ENCODE peak calls at places on chromosome 11, in six cellular contexts. F, Q, V, J, T and Y are unnamed samples.

GRCh38 chr11:36371161-36371560 is 75.1 kb downstream of the PRR5L start:
- DNase-seq in F (no peak), J (no peak), Q (no peak), T (no peak), V (no peak), Y (no peak)

GRCh38 chr11:35160902-35161585 is 22.1 kb downstream of the CD44 start:
- DNase-seq in J (no peak), V (no peak), F (no peak), Q (peak; percentile 35), T (no peak), Y (no peak)

GRCh38 chr11:79052539-79052938 is 388.3 kb downstream of the TENM4 start:
- DNase-seq in Q (no peak), F (no peak), J (no peak), T (no peak), V (peak; percentile 8), Y (no peak)

GRCh38 chr11:15801126-15801525 is 555.2 kb downstream of the SOX6 start:
- DNase-seq in T (no peak), V (no peak), J (no peak), Q (no peak), F (no peak), Y (no peak)

GRCh38 chr11:47886096-47886495 is 37.9 kb upstream of the NUP160 start:
- DNase-seq in T (no peak), F (no peak), Q (no peak), J (no peak), V (no peak), Y (no peak)

GRCh38 chr11:126583101-126583500 is 227.6 kb downstream of the ST3GAL4 start:
- DNase-seq in J (no peak), V (no peak), Q (no peak), F (no peak), T (no peak), Y (no peak)

GRCh38 chr11:27315816-27316215 is 47.2 kb downstream of the CCDC34 start:
- DNase-seq in J (no peak), V (no peak), F (no peak), Q (no peak), T (no peak), Y (no peak)

GRCh38 chr11:15707971-15708370 is 593.2 kb downstream of the INSC start:
- DNase-seq in V (no peak), T (no peak), F (no peak), Q (peak; percentile 85), J (no peak), Y (no peak)

GRCh38 chr11:40030867-40031266 is 1428.6 kb downstream of the LRRC4C start:
- DNase-seq in V (no peak), F (no peak), J (no peak), T (no peak), Q (no peak), Y (no peak)

GRCh38 chr11:128725630-128726461 is 32.0 kb downstream of the FLI1 start:
- DNase-seq in F (peak; percentile 89), Q (no peak), J (no peak), V (no peak), T (no peak), Y (no peak)

GRCh38 chr11:59708537-59708936 is 5.1 kb downstream of the OR10V1 start:
- DNase-seq in V (no peak), F (no peak), J (no peak), T (no peak), Q (no peak), Y (no peak)

GRCh38 chr11:38274031-38274430 is 1676.0 kb upstream of the RAG2 start:
- DNase-seq in J (no peak), Q (no peak), T (no peak), F (no peak), V (no peak), Y (no peak)

GRCh38 chr11:64437426-64437825 is 78.5 kb downstream of the RPS6KA4 start:
- DNase-seq in J (no peak), V (no peak), T (no peak), F (no peak), Q (no peak), Y (no peak)
- TF ChIP-seq POLR2AphosphoS5 in J (no peak), V (no peak), T (no peak), F (no peak), Q (no peak), Y (no peak)

DNA sequence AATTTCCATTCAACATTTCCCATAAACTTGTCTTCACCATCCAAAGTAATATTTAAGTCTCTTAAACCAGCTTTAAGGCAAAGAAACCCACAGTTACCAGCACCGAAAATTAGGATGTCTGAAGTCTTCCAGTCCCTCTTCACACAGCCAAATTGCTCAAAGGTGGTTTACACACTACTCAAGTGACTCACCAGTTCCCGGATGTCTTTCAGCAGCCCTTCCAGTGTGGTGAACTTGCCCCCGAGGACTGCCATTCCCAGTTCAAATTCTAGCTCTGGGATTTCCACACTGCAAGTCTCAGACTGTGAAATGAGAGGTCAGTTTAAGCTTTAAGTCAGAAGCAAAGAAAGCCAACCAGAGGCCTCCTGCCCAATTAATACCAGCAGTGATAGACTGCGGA is 5.1 kb downstream of the ZPR1 start:
- DNase-seq in J (no peak), V (no peak), T (no peak), Q (no peak), F (no peak), Y (no peak)
- TF ChIP-seq TAF1 in J (no peak), V (no peak), T (no peak), Q (no peak), F (no peak), Y (no peak)

GRCh38 chr11:44357734-44358133 is 47.8 kb upstream of the ALX4 start:
- DNase-seq in V (no peak), Q (no peak), J (no peak), T (no peak), F (no peak), Y (no peak)
- TF ChIP-seq POLR2AphosphoS5 in V (no peak), Q (no peak), J (no peak), T (no peak), F (no peak), Y (no peak)

GRCh38 chr11:789951-790350 is at the start of gene CEND1:
- DNase-seq in J (no peak), T (peak; percentile 79), V (peak; percentile 72), F (no peak), Q (peak; percentile 95), Y (peak; percentile 75)
- TF ChIP-seq TAF1 in J (no peak), T (no peak), V (no peak), F (no peak), Q (no peak), Y (no peak)

GRCh38 chr11:118913411-118914125 is 12.2 kb downstream of the BCL9L start:
- DNase-seq in Q (no peak), J (no peak), F (no peak), V (no peak), T (no peak), Y (no peak)
- TF ChIP-seq POLR2AphosphoS5 in Q (no peak), J (no peak), F (no peak), V (no peak), T (no peak), Y (no peak)

GRCh38 chr11:134047586-134047999 is 21.3 kb upstream of the JAM3 start:
- DNase-seq in J (no peak), F (no peak), Q (no peak), V (no peak), T (no peak), Y (no peak)

GRCh38 chr11:134048028-134048427 is 20.8 kb upstream of the JAM3 start:
- DNase-seq in V (no peak), F (no peak), T (no peak), Q (no peak), J (no peak), Y (no peak)

GRCh38 chr11:134046681-134047449 is 22.0 kb upstream of the JAM3 start:
- DNase-seq in Q (no peak), J (no peak), F (no peak), T (no peak), V (no peak), Y (no peak)

GRCh38 chr11:134050541-134051383 is 18.1 kb upstream of the JAM3 start:
- DNase-seq in J (peak; percentile 32), V (peak; percentile 76), F (no peak), Q (peak; percentile 96), T (peak; percentile 85), Y (peak; percentile 88)

DNA sequence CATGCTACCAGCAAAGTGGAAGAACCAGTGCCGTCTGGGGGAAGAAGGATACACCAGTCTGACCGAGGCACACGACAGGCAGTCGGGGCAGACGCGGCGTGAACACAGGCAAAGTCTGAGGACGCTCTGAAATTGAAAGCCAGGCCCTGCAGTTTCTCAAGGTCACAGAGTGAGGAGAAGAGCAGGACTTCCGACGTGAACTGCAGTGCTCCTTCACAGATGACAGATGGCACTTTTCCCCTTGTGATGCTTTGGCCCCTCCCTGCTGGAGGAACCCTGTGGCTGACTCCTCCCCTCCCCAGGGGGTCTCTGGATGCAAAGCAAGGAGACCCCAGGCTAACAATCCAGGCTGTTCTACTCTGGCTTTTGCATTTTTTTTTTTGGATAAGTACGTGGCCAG is 19.6 kb upstream of the JAM3 start:
- DNase-seq in F (no peak), Q (no peak), J (no peak), T (no peak), V (no peak), Y (no peak)
- TF ChIP-seq TAF1 in F (no peak), Q (no peak), J (no peak), T (no peak), V (no peak), Y (no peak)

GRCh38 chr11:62573006-62573591 is 592 bp downstream of the EEF1G start:
- DNase-seq in V (peak; percentile 48), T (no peak), F (no peak), J (no peak), Q (peak; percentile 34), Y (no peak)
- TF ChIP-seq POLR2AphosphoS5 in V (no peak), T (no peak), F (no peak), J (no peak), Q (no peak), Y (no peak)

DNA sequence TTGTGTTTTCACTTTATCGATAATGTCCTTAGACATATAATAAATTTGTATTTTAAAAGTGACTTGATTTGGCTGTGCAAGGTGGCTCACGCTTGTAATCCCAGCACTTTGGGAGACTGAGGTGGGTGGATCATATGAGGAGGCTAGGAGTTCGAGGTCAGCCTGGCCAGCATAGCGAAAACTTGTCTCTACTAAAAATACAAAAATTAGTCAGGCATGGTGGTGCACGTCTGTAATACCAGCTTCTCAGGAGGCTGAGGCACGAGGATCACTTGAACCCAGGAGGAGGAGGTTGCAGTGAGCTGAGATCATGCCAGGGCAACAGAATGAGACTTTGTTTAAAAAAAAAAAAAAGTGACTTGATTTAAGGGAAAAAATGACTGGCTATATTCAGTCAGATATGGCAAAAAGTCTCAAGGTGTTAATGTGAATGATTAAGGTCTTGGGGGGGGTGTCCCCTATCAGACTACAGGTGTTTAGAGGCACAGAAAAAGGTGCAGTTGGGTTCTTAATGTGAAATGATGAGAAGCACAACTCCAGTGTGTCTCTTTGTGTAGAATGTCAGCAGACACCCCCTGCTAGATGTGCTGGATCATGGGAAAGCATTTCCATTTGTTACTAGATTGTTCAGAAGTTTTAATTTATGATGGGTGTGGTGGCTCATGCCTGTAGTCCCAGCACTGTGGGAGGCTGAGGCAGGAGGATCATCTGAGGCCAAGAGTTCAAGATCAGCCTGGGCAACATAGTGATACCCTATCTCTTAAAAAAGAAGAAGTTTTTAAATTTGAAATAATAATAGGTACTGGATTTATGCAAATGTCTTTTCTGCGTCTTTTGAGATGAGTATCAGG is 17.0 kb downstream of the NEAT1 start:
- DNase-seq in F (no peak), Q (no peak), V (no peak), T (no peak), J (no peak), Y (no peak)
- TF ChIP-seq TAF1 in F (no peak), Q (no peak), V (no peak), T (no peak), J (no peak), Y (no peak)